ENCODE peak calls at places on chromosomes 12 and 14, in nine cellular contexts. E is cardiac muscle cell, T is kidney, O is AG09309, S is right lobe of liver, F is astrocyte of the spinal cord, N is epithelial cell of proximal tubule, U is fibroblast of the aortic adventitia, W is uterus. V is an unnamed sample.

GRCh38 chr14:100692859-100693558 is 33.7 kb upstream of the DLK1 start:
- DNase-seq in W (no peak), O (peak; percentile 61), S (no peak), N (peak; percentile 33), E (peak; percentile 79), T (no peak), F (peak; percentile 95), U (peak; percentile 50), V (peak; percentile 71)

GRCh38 chr12:10636611-10637010 is 23.2 kb upstream of the MAGOHB start:
- DNase-seq in F (no peak), N (no peak), S (no peak), O (no peak), E (no peak), W (no peak), T (no peak), U (no peak), V (peak; percentile 12)

GRCh38 chr12:40105515-40106201 is at the start of gene SLC2A13:
- DNase-seq in S (peak; percentile 87), O (peak; percentile 4), U (peak; percentile 56), E (peak; percentile 79), W (peak; percentile 66), T (peak; percentile 92), F (peak; percentile 61), N (no peak), V (peak; percentile 79)

GRCh38 chr12:55912908-55913307 is 14.8 kb downstream of the PYM1 start:
- DNase-seq in F (no peak), U (no peak), T (no peak), W (no peak), N (no peak), E (no peak), O (no peak), S (no peak), V (no peak)

GRCh38 chr14:92503756-92504491 is 9.7 kb upstream of the RIN3 start:
- DNase-seq in W (no peak), S (peak; percentile 29), O (no peak), E (peak; percentile 65), U (peak; percentile 43), N (peak; percentile 13), T (no peak), F (peak; percentile 61), V (peak; percentile 39)

GRCh38 chr12:19311165-19311564 is 128.1 kb upstream of the AEBP2 start:
- DNase-seq in W (no peak), S (no peak), E (no peak), F (no peak), U (no peak), O (no peak), T (no peak), N (no peak), V (no peak)

GRCh38 chr12:26034371-26035142 is 76.1 kb downstream of the RASSF8 start:
- DNase-seq in U (peak; percentile 97), E (peak; percentile 67), F (no peak), T (no peak), S (no peak), O (peak; percentile 69), W (no peak), N (no peak), V (no peak)

GRCh38 chr12:89353188-89353822 is 1.0 kb upstream of the DUSP6 start:
- DNase-seq in S (peak; percentile 84), U (no peak), F (peak; percentile 88), W (peak; percentile 52), N (no peak), E (peak; percentile 79), T (peak; percentile 93), O (no peak), V (peak; percentile 92)

GRCh38 chr12:53459097-53459496 is 7.2 kb downstream of the PCBP2 start:
- DNase-seq in S (no peak), W (no peak), T (no peak), U (no peak), E (no peak), N (no peak), F (no peak), O (no peak), V (no peak)

GRCh38 chr14:99522457-99522891 is 41.3 kb downstream of the CCNK start:
- DNase-seq in T (peak; percentile 74), F (peak; percentile 47), O (no peak), W (peak; percentile 68), E (peak; percentile 56), S (peak; percentile 25), U (peak; percentile 49), N (no peak), V (no peak)

GRCh38 chr12:92462049-92462448 is 240.7 kb upstream of the PLEKHG7 start:
- DNase-seq in E (peak; percentile 68), O (peak; percentile 31), F (no peak), W (no peak), N (no peak), T (no peak), U (no peak), S (no peak), V (no peak)

GRCh38 chr12:132342322-132342721 is 12.9 kb upstream of the GALNT9 start:
- DNase-seq in N (no peak), W (no peak), U (no peak), T (no peak), E (no peak), F (no peak), O (no peak), S (no peak), V (peak; percentile 35)

GRCh38 chr12:98639526-98639925 is 5.1 kb downstream of the IKBIP start:
- DNase-seq in E (no peak), N (no peak), T (no peak), F (no peak), O (no peak), S (no peak), U (no peak), W (no peak), V (no peak)

GRCh38 chr12:98645572-98646067 is 530 bp downstream of the APAF1 start:
- DNase-seq in E (no peak), O (no peak), F (peak; percentile 18), W (peak; percentile 24), T (no peak), U (peak; percentile 16), N (no peak), S (no peak), V (peak; percentile 40)

GRCh38 chr12:98644712-98645571 is at the start of the genes APAF1 and IKBIP:
- DNase-seq in S (peak; percentile 99), F (peak; percentile 98), N (no peak), T (peak; percentile 99), E (peak; percentile 98), O (peak; percentile 77), U (peak; percentile 93), W (peak; percentile 95), V (peak; percentile 99)

GRCh38 chr12:98646165-98646764 is 1.2 kb downstream of the APAF1 start:
- DNase-seq in S (no peak), W (no peak), U (peak; percentile 28), O (no peak), F (peak; percentile 28), T (no peak), E (peak; percentile 30), N (no peak), V (no peak)

DNA sequence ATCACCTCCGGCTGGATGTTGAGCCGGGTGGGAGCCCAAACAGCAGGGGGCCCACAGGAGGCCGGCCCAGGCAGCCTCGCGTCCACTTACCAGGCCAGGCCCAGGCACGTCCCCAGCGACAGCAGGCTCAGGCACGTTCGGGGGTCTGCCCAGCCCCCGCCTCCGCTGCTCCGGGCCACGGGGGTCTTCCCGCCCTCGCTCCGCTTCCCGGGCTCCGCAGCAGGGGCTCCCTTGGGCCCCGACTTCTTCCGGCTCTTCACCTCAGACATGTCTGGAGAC is 216 bp downstream of the IKBIP start:
- DNase-seq in N (no peak), S (no peak), W (no peak), T (no peak), E (no peak), U (no peak), F (no peak), O (peak; percentile 7), V (no peak)
- TF ChIP-seq CTCF in N (no peak), S (no peak), W (no peak), T (no peak), E (no peak), U (peak; percentile 20), F (no peak), O (peak; percentile 16), V (no peak)

DNA sequence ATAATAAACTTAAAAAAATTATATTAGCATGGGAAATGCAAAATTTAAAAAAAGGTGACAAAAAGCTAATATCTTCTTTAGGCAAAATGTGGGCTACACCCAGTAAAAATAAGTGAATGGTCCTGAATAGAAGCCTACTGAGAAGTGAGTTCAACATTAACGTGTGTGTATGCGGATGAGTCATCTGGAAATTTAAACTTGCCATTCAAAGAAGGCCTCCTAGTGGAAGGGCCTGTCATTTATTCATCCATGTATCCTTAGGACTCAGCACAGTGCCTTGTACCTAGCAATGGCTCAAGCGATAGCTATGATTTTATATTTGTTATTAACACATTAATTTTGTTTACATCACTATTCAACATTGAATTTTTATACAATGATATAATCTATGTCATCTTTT is 226.2 kb downstream of the NUBPL start:
- DNase-seq in N (peak; percentile 13), E (no peak), S (no peak), F (no peak), W (no peak), T (no peak), O (no peak), U (no peak), V (no peak)
- TF ChIP-seq CTCF in N (peak; percentile 51), E (no peak), S (peak; percentile 32), F (no peak), W (no peak), T (peak; percentile 8), O (no peak), U (no peak), V (no peak)

DNA sequence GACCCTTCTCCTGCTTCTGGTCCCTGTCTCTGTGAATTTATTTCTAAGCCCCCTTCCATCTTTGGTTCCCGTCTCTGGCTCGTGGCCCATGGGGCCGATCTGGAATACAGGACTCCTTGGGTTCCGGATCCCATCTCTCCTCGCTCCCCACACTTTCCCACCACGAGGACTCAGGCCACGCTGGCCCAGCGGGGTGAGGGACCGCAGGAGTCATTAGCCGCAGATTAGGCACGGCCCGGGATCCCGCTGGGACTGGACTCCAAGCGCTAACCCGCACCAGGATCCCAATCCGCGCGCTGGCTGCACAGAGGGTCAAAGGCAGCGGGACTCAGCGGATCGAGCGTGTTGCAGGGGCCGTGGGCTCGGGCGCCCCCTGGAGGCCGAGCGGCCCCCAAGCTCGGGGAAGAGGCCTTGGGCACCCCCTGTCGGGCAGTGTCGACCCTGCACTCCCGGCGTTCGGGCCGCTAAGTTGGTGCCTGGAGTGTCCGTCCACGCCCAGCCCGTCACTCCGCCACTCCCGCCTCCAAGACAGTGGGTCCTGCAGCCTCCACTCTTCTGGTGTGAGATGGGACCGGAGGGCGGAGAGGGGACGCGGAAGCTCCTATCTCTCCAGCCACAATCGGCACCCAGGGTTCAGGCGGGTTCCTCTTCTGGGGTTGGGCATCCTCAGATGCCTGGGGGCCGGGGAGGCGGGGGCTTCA is 9.5 kb downstream of the SHMT2 start:
- DNase-seq in T (peak; percentile 95), E (peak; percentile 92), S (peak; percentile 88), F (peak; percentile 85), N (no peak), O (peak; percentile 54), U (peak; percentile 86), W (peak; percentile 81), V (peak; percentile 94)
- TF ChIP-seq CTCF in T (peak; percentile 100), E (peak; percentile 100), S (peak; percentile 100), F (peak; percentile 100), N (peak; percentile 100), O (peak; percentile 100), U (peak; percentile 100), W (peak; percentile 100), V (peak; percentile 100)

DNA sequence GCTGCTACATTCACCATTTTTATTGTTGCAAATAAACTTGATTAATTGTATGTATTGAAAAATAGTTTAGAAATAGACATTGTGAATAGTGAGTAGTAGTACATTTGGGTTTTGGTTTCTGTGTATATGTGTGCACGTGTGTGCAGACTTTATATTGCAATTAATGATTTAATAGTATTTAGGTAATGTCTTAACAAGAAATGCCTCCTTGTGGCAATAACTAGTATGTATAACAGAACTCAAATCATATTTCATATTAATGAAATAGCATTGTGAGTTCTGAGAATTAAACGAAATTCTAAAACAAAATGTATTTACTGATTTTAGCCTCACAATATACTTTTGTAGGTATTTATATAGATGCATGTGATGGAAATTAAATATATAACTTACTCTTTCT is 100.1 kb downstream of the SCAF11 start:
- DNase-seq in U (no peak), T (no peak), S (no peak), N (no peak), W (no peak), O (no peak), E (no peak), F (no peak), V (no peak)
- TF ChIP-seq CTCF in U (no peak), T (no peak), S (no peak), N (no peak), W (no peak), O (no peak), E (no peak), F (no peak), V (no peak)